ENCODE peak calls at places on chromosome 1, in ten cellular contexts. P, X, I, A, Q, U, T, C, D and H are unnamed samples.

GRCh38 chr1:20089328-20090077 is 19.5 kb downstream of the PLA2G5 start:
- DNase-seq in I (no peak), P (no peak), T (no peak), U (no peak), X (no peak), A (no peak), C (no peak), Q (no peak), D (peak; percentile 60), H (no peak)

GRCh38 chr1:99266731-99267130 is 2.4 kb downstream of the PLPPR4 start:
- DNase-seq in A (no peak), Q (no peak), X (no peak), T (no peak), C (no peak), I (peak; percentile 85), P (no peak), U (peak; percentile 38), D (no peak), H (no peak)

GRCh38 chr1:152002960-152003359 is 9.3 kb upstream of the S100A10 start:
- DNase-seq in Q (no peak), I (no peak), X (no peak), C (no peak), P (no peak), U (no peak), D (no peak), A (no peak), T (no peak), H (no peak)

GRCh38 chr1:12810691-12811408 is 19.7 kb downstream of the PRAMEF1 start:
- DNase-seq in I (peak; percentile 67), U (peak; percentile 21), T (no peak), C (no peak), A (no peak), X (no peak), D (no peak), Q (no peak), P (no peak), H (no peak)

GRCh38 chr1:225695578-225696332 is 42.8 kb upstream of the ENAH start:
- DNase-seq in D (no peak), C (peak; percentile 13), I (no peak), P (no peak), U (peak; percentile 76), T (no peak), X (no peak), Q (no peak), A (no peak), H (no peak)

GRCh38 chr1:5509664-5510452 is 482.4 kb downstream of the NPHP4 start:
- DNase-seq in U (no peak), P (peak; percentile 49), I (peak; percentile 43), Q (peak; percentile 81), D (peak; percentile 82), C (peak; percentile 12), T (peak; percentile 64), A (peak; percentile 55), X (peak; percentile 84), H (no peak)

GRCh38 chr1:36224537-36225297 is 474 bp downstream of the THRAP3 start:
- DNase-seq in Q (peak; percentile 67), P (no peak), U (peak; percentile 78), C (peak; percentile 81), D (peak; percentile 76), T (peak; percentile 74), X (peak; percentile 86), I (peak; percentile 95), A (peak; percentile 77), H (peak; percentile 49)

GRCh38 chr1:230977781-230978490 is 725 bp downstream of the TTC13 start:
- DNase-seq in Q (no peak), X (peak; percentile 23), I (peak; percentile 60), T (no peak), P (peak; percentile 38), U (no peak), C (peak; percentile 93), D (peak; percentile 34), A (peak; percentile 26), H (no peak)

GRCh38 chr1:162632743-162633326 is 571 bp downstream of the DDR2 start:
- DNase-seq in P (peak; percentile 34), Q (no peak), U (no peak), D (no peak), C (no peak), A (no peak), T (no peak), X (no peak), I (peak; percentile 62), H (peak; percentile 23)

GRCh38 chr1:229941785-229942184 is 125.3 kb upstream of the GALNT2 start:
- DNase-seq in A (no peak), C (no peak), Q (no peak), X (no peak), D (no peak), I (no peak), U (no peak), P (no peak), T (no peak), H (no peak)

GRCh38 chr1:34396042-34396441 is 219.3 kb downstream of the C1orf94 start:
- DNase-seq in D (no peak), T (no peak), A (no peak), X (no peak), C (no peak), Q (no peak), U (no peak), I (no peak), P (no peak), H (no peak)